ENCODE peak calls at places on chromosome 18, in nine cellular contexts. L, T, Y, M, C, H, F, E and N are unnamed samples.

GRCh38 chr18:44672506-44672905 is 8.2 kb upstream of the SETBP1 start:
- DNase-seq in L (no peak), T (no peak), Y (no peak), M (no peak), C (no peak), H (no peak), F (no peak), E (no peak), N (no peak)

GRCh38 chr18:30971338-30971956 is 71.1 kb downstream of the DSC3 start:
- DNase-seq in L (peak; percentile 50), T (no peak), Y (no peak), M (no peak), C (no peak), H (no peak), F (peak; percentile 21), E (no peak), N (no peak)

GRCh38 chr18:58800582-58800981 is 64.1 kb upstream of the ZNF532 start:
- DNase-seq in L (no peak), T (no peak), Y (no peak), M (no peak), C (no peak), H (no peak), F (peak; percentile 48), E (no peak), N (no peak)

GRCh38 chr18:45521151-45521550 is 94.1 kb upstream of the SLC14A2 start:
- DNase-seq in L (no peak), T (peak; percentile 61), Y (no peak), M (no peak), C (no peak), H (no peak), F (no peak), E (no peak), N (no peak)

GRCh38 chr18:45415614-45416013 is 199.7 kb upstream of the SLC14A2 start:
- DNase-seq in L (no peak), T (no peak), Y (no peak), M (no peak), C (no peak), H (no peak), F (no peak), E (no peak), N (no peak)

GRCh38 chr18:1094408-1094807 is 189.7 kb downstream of the ADCYAP1 start:
- DNase-seq in L (peak; percentile 31), T (no peak), Y (no peak), M (no peak), C (no peak), H (no peak), F (no peak), E (no peak), N (no peak)

GRCh38 chr18:29560270-29560669 is 1383.3 kb upstream of the CDH2 start:
- DNase-seq in L (no peak), T (no peak), Y (no peak), M (no peak), C (no peak), H (no peak), F (peak; percentile 5), E (no peak), N (no peak)

GRCh38 chr18:67651438-67651837 is 134.9 kb upstream of the DSEL start:
- DNase-seq in L (no peak), T (no peak), Y (no peak), M (no peak), C (no peak), H (no peak), F (no peak), E (no peak), N (no peak)

GRCh38 chr18:66655407-66655806 is 51.5 kb upstream of the CDH19 start:
- DNase-seq in L (no peak), T (no peak), Y (no peak), M (no peak), C (no peak), H (no peak), F (no peak), E (no peak), N (no peak)

GRCh38 chr18:470661-471501 is 29.6 kb downstream of the COLEC12 start:
- DNase-seq in L (peak; percentile 33), T (no peak), Y (no peak), M (no peak), C (no peak), H (no peak), F (no peak), E (no peak), N (no peak)

GRCh38 chr18:62448426-62448825 is 74.4 kb upstream of the ZCCHC2 start:
- DNase-seq in L (no peak), T (no peak), Y (no peak), M (no peak), C (no peak), H (no peak), F (no peak), E (no peak), N (no peak)

GRCh38 chr18:8480506-8481328 is 128.5 kb upstream of the RAB12 start:
- DNase-seq in L (peak; percentile 54), T (peak; percentile 26), Y (peak; percentile 79), M (no peak), C (no peak), H (no peak), F (no peak), E (no peak), N (peak; percentile 50)

GRCh38 chr18:57973889-57974288 is 70.1 kb upstream of the NEDD4L start:
- DNase-seq in L (no peak), T (no peak), Y (no peak), M (no peak), C (no peak), H (no peak), F (no peak), E (no peak), N (no peak)

GRCh38 chr18:24560511-24560981 is 100.1 kb downstream of the HRH4 start:
- DNase-seq in L (no peak), T (no peak), Y (peak; percentile 80), M (no peak), C (no peak), H (no peak), F (no peak), E (no peak), N (peak; percentile 49)

GRCh38 chr18:59957957-59958356 is 58.2 kb downstream of the PMAIP1 start:
- DNase-seq in L (peak; percentile 57), T (peak; percentile 38), Y (no peak), M (peak; percentile 73), C (no peak), H (no peak), F (no peak), E (no peak), N (peak; percentile 57)

GRCh38 chr18:42052137-42052708 is 97.2 kb downstream of the PIK3C3 start:
- DNase-seq in L (peak; percentile 28), T (no peak), Y (no peak), M (no peak), C (no peak), H (no peak), F (no peak), E (no peak), N (no peak)
- TF ChIP-seq CTCF in L (peak; percentile 50), T (peak; percentile 13), Y (peak; percentile 68), M (no peak), C (no peak), H (peak; percentile 38), F (peak; percentile 35), E (no peak), N (peak; percentile 19)

DNA sequence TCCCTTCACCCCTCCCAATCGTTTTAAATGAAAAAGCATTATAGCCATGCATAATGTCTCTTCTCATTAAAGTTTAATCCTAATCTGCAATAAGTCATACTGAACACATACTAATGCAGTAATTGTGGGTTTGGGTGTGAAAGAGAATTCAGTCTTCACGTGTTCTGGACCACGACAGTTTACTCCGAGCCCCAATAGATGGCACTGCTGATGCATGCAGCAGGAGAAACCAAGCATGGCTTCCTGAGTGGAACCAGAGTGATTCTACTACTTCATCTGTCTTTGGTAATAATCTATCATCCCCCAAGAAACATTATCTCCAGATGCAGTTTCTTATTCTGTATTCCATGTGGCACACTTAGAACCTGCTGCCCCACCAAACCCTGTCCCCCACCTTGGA is 47.0 kb upstream of the LAMA1 start:
- DNase-seq in L (no peak), T (no peak), Y (peak; percentile 64), M (no peak), C (no peak), H (no peak), F (no peak), E (no peak), N (peak; percentile 12)
- TF ChIP-seq CTCF in L (no peak), T (peak; percentile 28), Y (peak; percentile 73), M (no peak), C (no peak), H (peak; percentile 48), F (no peak), E (no peak), N (no peak)

GRCh38 chr18:5309888-5310470 is 14.5 kb upstream of the ZBTB14 start:
- DNase-seq in L (no peak), T (no peak), Y (no peak), M (no peak), C (no peak), H (no peak), F (peak; percentile 33), E (no peak), N (no peak)

GRCh38 chr18:5305835-5306234 is 10.3 kb upstream of the ZBTB14 start:
- DNase-seq in L (no peak), T (no peak), Y (no peak), M (no peak), C (no peak), H (no peak), F (no peak), E (no peak), N (no peak)

GRCh38 chr18:5302606-5303005 is 7.1 kb upstream of the ZBTB14 start:
- DNase-seq in L (no peak), T (no peak), Y (no peak), M (no peak), C (no peak), H (no peak), F (no peak), E (no peak), N (no peak)

GRCh38 chr18:5303636-5304035 is 8.1 kb upstream of the ZBTB14 start:
- DNase-seq in L (no peak), T (no peak), Y (no peak), M (no peak), C (no peak), H (no peak), F (no peak), E (no peak), N (no peak)

DNA sequence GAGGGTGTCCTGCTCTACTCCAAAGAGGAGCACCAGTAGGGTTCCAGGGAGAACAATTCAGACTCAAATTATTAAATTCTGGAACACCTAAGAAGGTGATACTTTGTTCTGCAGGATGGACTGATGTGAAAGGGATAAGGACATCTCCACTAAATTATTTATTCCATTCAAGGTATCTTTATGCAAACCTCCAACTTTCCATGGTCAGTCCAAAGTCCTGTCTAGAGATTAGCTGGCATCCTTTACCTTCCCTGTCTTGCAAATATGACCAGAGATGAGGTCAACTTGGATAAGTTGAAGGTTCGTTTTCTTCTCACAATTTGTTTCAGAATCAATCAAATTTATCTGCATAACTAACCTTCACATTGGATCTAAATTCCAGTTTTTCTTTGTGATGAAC is 8.7 kb upstream of the ZBTB14 start:
- DNase-seq in L (no peak), T (no peak), Y (no peak), M (no peak), C (no peak), H (no peak), F (no peak), E (no peak), N (no peak)
- TF ChIP-seq CTCF in L (no peak), T (no peak), Y (no peak), M (no peak), C (no peak), H (no peak), F (no peak), E (no peak), N (no peak)

DNA sequence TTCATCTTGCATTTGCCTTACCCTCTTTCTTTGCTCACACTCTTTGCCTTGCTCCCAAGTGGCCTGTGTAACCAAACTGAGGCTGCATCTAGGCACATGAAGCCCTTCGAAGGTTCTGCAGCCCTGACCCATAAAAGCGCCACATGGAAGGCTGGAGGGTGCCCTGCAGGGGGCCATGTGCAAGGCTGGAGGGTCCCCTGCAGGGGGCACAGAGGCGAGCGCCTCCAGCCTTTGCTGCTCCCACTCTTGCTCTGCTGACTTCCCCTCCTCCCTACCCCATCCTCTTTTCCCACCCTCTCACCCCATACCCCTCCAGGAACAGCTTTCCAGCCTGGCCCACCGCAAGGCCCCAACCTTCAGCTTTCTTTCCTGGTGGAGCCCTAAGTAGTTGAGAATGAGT is 317.3 kb downstream of the CELF4 start:
- DNase-seq in L (no peak), T (no peak), Y (no peak), M (no peak), C (no peak), H (peak; percentile 28), F (no peak), E (no peak), N (no peak)
- TF ChIP-seq CTCF in L (no peak), T (no peak), Y (peak; percentile 13), M (no peak), C (no peak), H (no peak), F (no peak), E (no peak), N (no peak)